ENCODE peak calls at places on chromosomes 2 and 18, in five cellular contexts. M is IMR-90; I is CD4-positive, CD25-positive, alpha-beta regulatory T cell; J is fibroblast of lung; U is A549. R is an unnamed sample.

GRCh38 chr2:156110890-156111289 is 221.6 kb downstream of the NR4A2 start:
- DNase-seq in J (no peak), I (no peak), U (no peak), M (no peak), R (no peak)

GRCh38 chr18:58768293-58768974 is 96.2 kb upstream of the ZNF532 start:
- DNase-seq in I (peak; percentile 63), M (peak; percentile 48), J (peak; percentile 45), U (peak; percentile 67), R (no peak)

GRCh38 chr2:172168917-172169346 is 66.2 kb upstream of the DLX2 start:
- DNase-seq in U (no peak), J (peak; percentile 60), M (peak; percentile 75), I (no peak), R (no peak)

GRCh38 chr2:45483997-45484396 is 127.1 kb downstream of the SRBD1 start:
- DNase-seq in J (no peak), U (peak; percentile 19), I (no peak), M (peak; percentile 9), R (no peak)

GRCh38 chr18:24538421-24539264 is 78.2 kb downstream of the HRH4 start:
- DNase-seq in M (no peak), J (no peak), I (no peak), U (no peak), R (no peak)

GRCh38 chr2:6107290-6107689 is 415.1 kb downstream of the SOX11 start:
- DNase-seq in I (no peak), U (no peak), M (no peak), J (no peak), R (no peak)

GRCh38 chr18:42782929-42783328 is 332.6 kb downstream of the RIT2 start:
- DNase-seq in J (no peak), M (no peak), U (no peak), I (no peak), R (no peak)

GRCh38 chr2:144015036-144015435 is 504.9 kb downstream of the ZEB2 start:
- DNase-seq in J (no peak), U (no peak), I (no peak), M (peak; percentile 31), R (no peak)

GRCh38 chr2:74291891-74292621 is 51.2 kb downstream of the SLC4A5 start:
- DNase-seq in I (no peak), U (no peak), M (no peak), J (no peak), R (no peak)

GRCh38 chr2:205656426-205656795 is 25.9 kb upstream of the NRP2 start:
- DNase-seq in I (no peak), J (no peak), M (no peak), U (no peak), R (no peak)
- H3K27ac ChIP-seq in I (no peak overlapping the region), J (no peak overlapping the region), M (no peak overlapping the region), U (no peak overlapping the region), R (no peak overlapping the region)

GRCh38 chr18:78804206-78805030 is 175.2 kb upstream of the SALL3 start:
- DNase-seq in J (no peak), U (no peak), M (no peak), I (no peak), R (no peak)
- H3K9me3 ChIP-seq in J (no peaks in the 10 kb centered on the region), U (no peaks in the 10 kb centered on the region), M (peaks cover 61% of the 10 kb centered on the region), I (no peaks in the 10 kb centered on the region), R (no peaks in the 10 kb centered on the region)

GRCh38 chr2:128442053-128442751 is 123.5 kb upstream of the HS6ST1 start:
- DNase-seq in M (peak; percentile 16), I (no peak), J (no peak), U (no peak), R (no peak)

GRCh38 chr2:128439231-128440086 is 120.8 kb upstream of the HS6ST1 start:
- DNase-seq in U (no peak), I (no peak), M (no peak), J (no peak), R (no peak)

GRCh38 chr2:128441341-128442052 is 122.8 kb upstream of the HS6ST1 start:
- DNase-seq in J (no peak), I (no peak), U (no peak), M (no peak), R (no peak)

GRCh38 chr2:128440087-128440665 is 121.5 kb upstream of the HS6ST1 start:
- DNase-seq in U (no peak), I (no peak), M (no peak), J (no peak), R (no peak)

DNA sequence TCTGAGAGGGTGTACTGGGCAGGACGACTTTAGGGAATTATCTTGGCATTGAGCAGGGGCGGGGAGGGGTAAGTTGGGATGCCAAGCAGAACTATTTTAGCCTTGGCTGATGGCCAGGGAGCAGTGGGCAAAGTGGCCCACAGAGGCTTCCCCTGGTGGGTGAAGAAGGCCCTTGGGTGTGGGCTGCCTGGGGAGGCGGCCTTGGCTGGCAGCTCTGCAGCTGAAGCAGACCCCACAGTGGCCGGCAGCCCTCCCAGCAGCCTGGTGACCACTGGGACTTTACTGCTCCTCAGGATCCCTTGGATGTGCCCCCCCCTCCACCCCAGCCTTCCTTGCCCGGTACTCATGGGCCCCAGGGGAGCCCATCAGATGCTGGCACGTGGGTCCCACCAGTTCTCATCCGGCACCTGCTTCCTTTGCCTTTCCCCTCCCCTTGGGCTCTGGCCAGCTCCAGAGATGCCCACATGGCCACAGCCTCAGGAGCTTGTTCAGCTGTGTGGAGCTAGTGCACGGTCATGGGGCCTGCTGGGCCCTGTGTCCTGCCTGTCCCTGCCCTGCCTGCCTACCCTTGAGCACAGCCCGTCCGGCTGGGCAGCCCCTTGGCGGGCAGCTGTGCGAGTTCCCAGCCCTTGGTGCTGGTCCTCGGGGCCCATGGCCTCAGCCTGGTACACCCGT is 122.1 kb upstream of the HS6ST1 start:
- DNase-seq in U (no peak), I (no peak), M (no peak), J (no peak), R (no peak)
- H3K27ac ChIP-seq in U (no peak overlapping the region), I (no peak overlapping the region), M (no peak overlapping the region), J (no peak overlapping the region), R (no peak overlapping the region)

GRCh38 chr2:200590090-200590489 is 4.3 kb downstream of the AOX1 start:
- DNase-seq in J (no peak), I (no peak), U (no peak), M (no peak), R (no peak)
- H3K9me3 ChIP-seq in J (no peaks in the 10 kb centered on the region), I (no peaks in the 10 kb centered on the region), U (no peaks in the 10 kb centered on the region), M (no peaks in the 10 kb centered on the region), R (no peaks in the 10 kb centered on the region)